ENCODE peak calls at places on chromosome 16, in ten cellular contexts. X is Peyer's patch; O is GM23338; H is ovary; R is lung; I is spleen; T is CD8-positive, alpha-beta T cell; W is uterus; Q is HCT116; Y is neural progenitor cell. K is an unnamed sample.

GRCh38 chr16:7304257-7304656 is 28.4 kb upstream of the RBFOX1 start:
- DNase-seq in Y (peak; percentile 31), R (no peak), X (no peak), I (no peak), H (no peak), W (no peak), O (no peak), T (no peak), Q (no peak), K (no peak)

GRCh38 chr16:13510425-13511151 is 409.4 kb upstream of the ERCC4 start:
- DNase-seq in Y (peak; percentile 22), H (no peak), X (no peak), T (no peak), O (peak; percentile 68), I (no peak), W (no peak), Q (no peak), R (no peak), K (no peak)

GRCh38 chr16:48082516-48082915 is 73.3 kb downstream of the ABCC12 start:
- DNase-seq in Y (no peak), I (no peak), H (no peak), T (no peak), O (no peak), W (no peak), R (no peak), X (no peak), Q (no peak), K (no peak)

GRCh38 chr16:78633551-78633950 is 534.1 kb downstream of the WWOX start:
- DNase-seq in I (no peak), R (no peak), T (no peak), X (no peak), O (no peak), Q (no peak), Y (no peak), H (no peak), W (no peak), K (no peak)

GRCh38 chr16:81697886-81698635 is 81.0 kb upstream of the PLCG2 start:
- DNase-seq in X (no peak), Y (no peak), O (no peak), I (no peak), H (no peak), R (no peak), T (no peak), Q (no peak), W (no peak), K (no peak)

GRCh38 chr16:6803171-6803570 is 529.5 kb upstream of the RBFOX1 start:
- DNase-seq in W (no peak), Y (no peak), R (no peak), Q (no peak), O (no peak), X (no peak), I (no peak), H (no peak), T (no peak), K (no peak)

GRCh38 chr16:81601008-81601428 is 156.4 kb downstream of the CMIP start:
- DNase-seq in X (no peak), Y (no peak), T (no peak), H (no peak), Q (no peak), I (no peak), R (no peak), O (no peak), W (no peak), K (no peak)

GRCh38 chr16:81537721-81538561 is 93.3 kb downstream of the CMIP start:
- DNase-seq in O (no peak), X (no peak), I (peak; percentile 64), Q (no peak), T (no peak), W (no peak), H (no peak), R (no peak), Y (no peak), K (no peak)

GRCh38 chr16:73060948-73061495 is 13.1 kb upstream of the ZFHX3 start:
- DNase-seq in X (no peak), T (no peak), Y (peak; percentile 78), Q (no peak), R (no peak), O (peak; percentile 70), W (no peak), H (no peak), I (no peak), K (no peak)
- H3K4me3 ChIP-seq in X (no peak overlapping the region), T (no peak overlapping the region), Y (no peak overlapping the region), Q (no peak overlapping the region), R (no peak overlapping the region), O (peak overlapping the region; percentile 46), W (no peak overlapping the region), H (no peak overlapping the region), I (no peak overlapping the region), K (no peak overlapping the region)

DNA sequence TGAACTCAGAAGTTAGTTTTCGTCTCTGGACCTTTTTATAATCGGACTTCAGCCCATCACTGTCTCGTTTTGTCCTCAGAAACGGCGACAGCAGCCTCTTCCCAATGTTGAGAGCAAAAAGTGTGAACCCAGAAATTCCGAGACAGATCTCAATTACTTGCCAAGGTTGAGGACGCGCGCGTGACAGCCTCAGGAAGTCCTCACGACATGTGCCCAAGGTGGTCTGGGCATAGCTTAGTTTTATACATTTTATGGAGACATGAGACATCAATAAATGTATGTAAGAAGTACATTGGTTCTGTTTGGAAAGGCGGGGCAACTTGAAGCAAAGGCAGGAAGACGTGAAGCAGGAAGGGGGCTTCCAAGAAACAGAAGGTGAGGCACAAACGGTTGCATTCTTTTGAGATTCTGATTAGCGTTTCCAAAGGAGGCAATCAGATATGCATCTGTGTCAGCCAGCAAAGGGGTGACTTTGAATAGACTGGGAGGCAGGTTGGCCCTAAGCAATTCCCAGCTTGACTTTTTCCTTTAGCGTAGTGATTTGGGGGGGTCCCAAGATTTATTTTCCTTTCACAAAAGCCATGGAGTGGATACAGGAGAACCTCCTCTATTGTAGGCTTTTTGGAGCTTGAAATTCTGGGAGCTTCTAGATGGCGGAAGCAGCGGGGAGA is 583 bp upstream of the ZNF747 start:
- DNase-seq in X (no peak), Q (no peak), T (peak; percentile 54), O (peak; percentile 76), H (no peak), I (no peak), Y (peak; percentile 41), R (no peak), W (no peak), K (no peak)
- TF ChIP-seq CTCF in X (no peak), Q (no peak), T (no peak), O (no peak), H (no peak), I (no peak), Y (no peak), R (no peak), W (no peak), K (no peak)

GRCh38 chr16:54287018-54287757 is 601 bp upstream of the IRX3 start:
- DNase-seq in Y (no peak), T (no peak), W (no peak), Q (peak; percentile 1), I (no peak), O (peak; percentile 90), R (no peak), H (peak; percentile 33), X (no peak), K (no peak)

GRCh38 chr16:54286067-54286329 is 589 bp downstream of the IRX3 start:
- DNase-seq in X (no peak), I (no peak), R (no peak), Q (no peak), Y (no peak), W (no peak), H (no peak), O (no peak), T (no peak), K (no peak)

GRCh38 chr16:54287758-54288591 is 1.4 kb upstream of the IRX3 start:
- DNase-seq in W (no peak), O (peak; percentile 30), Y (peak; percentile 57), R (no peak), X (no peak), T (no peak), H (peak; percentile 21), I (peak; percentile 30), Q (no peak), K (no peak)

GRCh38 chr16:54285414-54286066 is 1.0 kb downstream of the IRX3 start:
- DNase-seq in T (no peak), Q (no peak), X (no peak), I (no peak), Y (peak; percentile 61), W (no peak), O (peak; percentile 59), H (peak; percentile 32), R (no peak), K (no peak)

DNA sequence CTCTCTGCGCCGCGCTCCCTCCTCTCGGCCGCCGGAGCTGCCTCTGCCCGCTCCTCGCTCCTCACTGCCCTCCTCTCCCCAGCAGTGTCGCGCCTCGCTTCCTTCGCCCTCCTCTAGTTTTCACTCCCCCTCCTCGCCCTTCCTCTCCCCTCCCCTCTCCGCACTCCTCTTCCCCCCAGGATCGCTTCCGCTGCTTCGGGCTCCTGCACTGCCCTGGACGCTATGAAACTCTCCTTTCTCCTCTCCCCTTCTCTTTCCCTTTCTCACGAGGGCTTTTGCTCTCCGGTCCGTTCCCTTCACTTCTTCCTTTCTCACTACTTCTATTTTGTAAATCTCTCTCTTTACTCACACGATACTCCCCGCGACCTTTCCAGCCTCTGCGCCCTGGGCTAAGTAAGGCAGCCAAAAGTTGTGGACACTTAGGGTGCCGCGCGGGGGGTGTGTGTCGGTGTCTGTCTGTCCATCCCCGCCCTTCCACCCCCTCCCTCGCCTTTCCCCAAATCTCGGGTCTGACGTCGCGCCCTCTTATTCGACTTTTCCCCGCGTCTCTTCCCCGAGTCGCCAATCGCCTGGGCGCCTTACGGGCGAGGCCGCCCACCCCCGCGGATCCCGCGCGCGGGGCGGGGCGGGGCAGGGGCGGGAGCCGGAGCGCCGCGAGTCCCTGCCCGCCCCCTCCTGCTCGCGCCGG is at the start of gene IRX3:
- DNase-seq in Q (peak; percentile 66), H (peak; percentile 75), R (peak; percentile 91), I (no peak), W (peak; percentile 49), T (no peak), X (no peak), O (peak; percentile 94), Y (peak; percentile 96), K (no peak)
- H3K27me3 ChIP-seq in Q (no peaks in the 10 kb centered on the region), H (peaks cover 3% of the 10 kb centered on the region), R (peaks cover 6% of the 10 kb centered on the region), I (peaks cover 98% of the 10 kb centered on the region), W (peaks cover 17% of the 10 kb centered on the region), T (no peaks in the 10 kb centered on the region), X (peaks cover 77% of the 10 kb centered on the region), O (peaks cover 88% of the 10 kb centered on the region), Y (peaks cover 89% of the 10 kb centered on the region), K (no peaks in the 10 kb centered on the region)

GRCh38 chr16:2024026-2024425 is 2.7 kb upstream of the NHERF2 start:
- DNase-seq in H (no peak), I (peak; percentile 75), O (no peak), T (no peak), Q (no peak), Y (no peak), X (no peak), W (no peak), R (no peak), K (no peak)

GRCh38 chr16:2025251-2025650 is 1.5 kb upstream of the NHERF2 start:
- DNase-seq in X (no peak), H (no peak), I (peak; percentile 75), T (no peak), W (no peak), Y (no peak), R (no peak), Q (no peak), O (no peak), K (no peak)

GRCh38 chr16:2026461-2027023 is at the start of gene NHERF2:
- DNase-seq in R (no peak), X (no peak), I (peak; percentile 77), H (peak; percentile 54), Y (peak; percentile 74), W (peak; percentile 48), O (peak; percentile 53), Q (no peak), T (no peak), K (peak; percentile 15)

GRCh38 chr16:2027024-2028010 is 615 bp downstream of the NHERF2 start:
- DNase-seq in T (no peak), W (no peak), I (peak; percentile 80), X (no peak), Q (no peak), O (no peak), R (no peak), H (peak; percentile 49), Y (peak; percentile 48), K (peak; percentile 23)

DNA sequence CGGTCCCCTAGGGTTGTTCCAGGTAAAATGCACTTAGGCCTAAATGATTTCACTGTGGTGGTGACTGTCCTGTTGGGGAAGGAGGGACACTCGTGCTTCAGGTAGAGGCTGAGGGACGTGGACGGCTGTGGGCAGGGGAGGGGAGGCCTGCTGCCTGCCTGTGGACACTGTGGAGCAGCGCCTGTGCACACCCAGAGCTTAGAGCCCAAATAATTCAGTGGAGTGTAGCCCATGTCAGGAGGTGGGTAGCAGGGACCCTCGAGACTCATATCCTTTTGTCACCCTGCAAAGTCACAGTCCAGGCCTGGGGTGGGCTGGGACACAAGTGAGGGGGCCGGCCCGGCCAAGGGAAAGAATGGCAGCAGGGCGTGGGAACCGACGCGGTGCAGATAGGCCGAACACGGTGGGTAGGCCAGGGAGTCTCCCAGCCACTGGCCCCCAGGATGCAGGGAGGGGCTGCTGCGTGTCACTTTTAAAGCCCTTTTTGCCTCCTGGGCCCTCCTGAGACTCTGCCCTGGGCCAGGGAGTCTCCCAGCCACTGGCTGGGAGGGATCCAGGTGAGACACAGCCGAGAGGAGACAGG is 733 bp upstream of the NHERF2 start:
- DNase-seq in H (no peak), I (peak; percentile 65), Y (no peak), W (no peak), R (no peak), Q (no peak), O (no peak), X (no peak), T (no peak), K (no peak)
- H3K4me3 ChIP-seq in H (no peak overlapping the region), I (peak overlapping the region; percentile 87), Y (no peak overlapping the region), W (peak overlapping the region; percentile 25), R (peak overlapping the region; percentile 48), Q (peak overlapping the region; percentile 56), O (peak overlapping the region; percentile 46), X (peak overlapping the region; percentile 74), T (peak overlapping the region; percentile 30), K (no peak overlapping the region)

K was measured in GM06990.